ENCODE peak calls at places on chromosomes 13 and 19, in four cellular contexts. Z, H, Q and J are unnamed samples.

GRCh38 chr13:31793246-31793645 is 53.9 kb downstream of the RXFP2 start:
- DNase-seq in Q (peak), H (peak), Z (no peak), J (no peak)

GRCh38 chr19:10364644-10365043 is 15.7 kb downstream of the TYK2 start:
- DNase-seq in Z (no peak), H (no peak), Q (no peak), J (no peak)

GRCh38 chr13:35630551-35631275 is 154.2 kb upstream of the MAB21L1 start:
- DNase-seq in Z (no peak), Q (peak), H (peak), J (peak)

GRCh38 chr19:46617566-46618079 is 7.3 kb downstream of the PTGIR start:
- DNase-seq in Z (peak), H (no peak), Q (no peak), J (no peak)

GRCh38 chr13:58852076-58852475 is 1220.5 kb downstream of the PCDH17 start:
- DNase-seq in H (no peak), Z (no peak), Q (peak), J (no peak)

GRCh38 chr19:524062-524674 is 7.4 kb upstream of the CDC34 start:
- DNase-seq in Z (no peak), Q (no peak), H (peak), J (no peak)

GRCh38 chr13:95641961-95642621 is 2.4 kb downstream of the DZIP1 start:
- DNase-seq in Z (peak), Q (peak), H (peak), J (peak)

GRCh38 chr19:58056861-58057260 is 2.2 kb upstream of the ZNF135 start:
- DNase-seq in H (no peak), Q (no peak), Z (no peak), J (no peak)

GRCh38 chr13:32017449-32017848 is 14.1 kb upstream of the FRY start:
- DNase-seq in Q (no peak), H (no peak), Z (no peak), J (no peak)

GRCh38 chr13:50531917-50532899 is 311.3 kb downstream of the DLEU7 start:
- DNase-seq in Q (peak), Z (no peak), H (peak), J (no peak)

GRCh38 chr19:54017266-54017665 is 25.8 kb downstream of the CACNG6 start:
- DNase-seq in H (peak), Q (peak), Z (no peak), J (no peak)

GRCh38 chr13:47499358-47500150 is 501.5 kb downstream of the SUCLA2 start:
- DNase-seq in H (peak), Q (peak), Z (no peak), J (no peak)

GRCh38 chr19:57664269-57665127 is 4.2 kb upstream of the ZSCAN4 start:
- DNase-seq in Z (no peak), H (peak), Q (peak), J (peak)

DNA sequence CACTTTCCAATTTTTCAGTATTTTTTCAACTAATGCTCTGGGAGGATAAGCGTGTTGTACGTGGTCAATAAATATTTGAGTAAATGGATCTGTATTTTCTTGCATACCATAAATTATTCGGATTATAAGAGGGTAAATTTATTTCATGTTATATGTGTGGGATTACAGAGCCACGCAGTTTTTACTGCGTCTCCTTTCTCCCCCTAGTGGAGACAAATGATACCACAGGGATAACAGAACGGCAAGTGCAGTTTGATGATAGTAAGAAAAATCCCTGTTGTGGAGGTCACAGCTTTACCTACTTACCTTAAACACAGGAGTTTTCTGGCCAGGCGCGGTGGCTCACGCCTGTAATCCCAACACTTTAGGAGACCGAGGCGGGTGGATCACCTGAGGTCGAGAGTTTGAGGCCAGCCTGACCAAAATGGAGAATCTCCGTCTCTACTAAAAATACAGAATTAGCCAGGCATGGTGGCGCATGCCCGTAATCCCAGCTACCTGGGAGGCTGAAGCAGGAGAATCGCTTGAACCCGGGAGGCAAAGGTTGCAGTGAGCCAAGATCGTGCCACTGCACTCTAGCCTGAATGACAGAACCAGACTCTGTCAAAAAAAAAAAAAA is 16.8 kb downstream of the MBD3L2B start:
- DNase-seq in Q (peak), H (no peak), Z (no peak), J (no peak)
- TF ChIP-seq CTCF in Q (peak), H (no peak), Z (peak), J (peak)

DNA sequence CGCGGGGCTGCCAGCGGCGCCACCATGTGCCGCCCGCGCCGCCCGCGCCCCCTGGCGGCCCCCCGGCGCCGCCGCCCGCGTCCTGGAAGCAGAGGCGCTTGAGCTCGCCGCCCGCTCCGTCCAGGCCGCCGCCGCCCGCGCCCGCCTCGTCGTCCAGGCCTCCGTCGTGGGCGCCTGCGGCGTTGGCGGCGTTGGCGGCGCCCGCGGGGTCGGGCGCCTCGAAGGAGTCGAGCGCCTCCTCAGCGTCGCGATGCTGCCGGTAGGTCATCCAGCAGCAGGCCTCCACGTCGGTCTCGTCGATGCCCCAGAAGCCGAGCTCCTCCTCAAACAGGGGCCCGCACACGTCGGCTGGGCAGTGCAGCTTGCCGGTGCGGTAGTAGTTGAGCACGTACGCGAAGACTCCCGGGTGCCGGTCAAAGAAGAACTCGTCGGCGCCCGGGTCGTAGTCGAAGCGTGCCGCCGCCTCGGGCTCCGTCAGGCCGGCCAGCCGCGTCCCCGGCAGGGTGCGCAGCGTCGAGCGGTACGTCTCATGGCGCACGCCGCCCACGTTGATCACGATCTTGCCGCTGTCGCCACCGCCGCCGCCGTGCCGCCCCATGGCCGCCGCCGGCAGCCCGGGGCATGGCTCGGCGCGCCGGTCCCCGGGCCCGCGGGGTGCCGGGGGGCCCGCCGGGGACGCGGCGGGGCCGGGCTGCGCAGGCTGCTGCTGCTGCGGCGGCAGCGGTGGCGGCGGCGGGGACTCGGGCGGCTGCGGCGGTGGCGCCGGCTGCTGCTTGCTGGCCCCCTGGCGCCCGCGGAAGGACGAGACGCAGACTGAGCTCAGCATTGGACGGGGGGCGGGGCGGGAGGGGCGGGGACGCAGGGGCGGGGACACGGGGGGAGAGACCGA is 676 bp downstream of the KCNC3 start:
- DNase-seq in Z (peak), Q (peak), H (peak), J (peak)
- TF ChIP-seq CTCF in Z (no peak), Q (no peak), H (no peak), J (peak)

GRCh38 chr13:77494226-77494625 is 41.3 kb upstream of the SCEL start:
- DNase-seq in H (no peak), Q (no peak), Z (no peak), J (no peak)

GRCh38 chr13:77489566-77490337 is 45.8 kb upstream of the SCEL start:
- DNase-seq in H (no peak), Z (no peak), Q (no peak), J (no peak)

GRCh38 chr13:77492982-77493381 is 42.5 kb upstream of the SCEL start:
- DNase-seq in Z (peak), H (peak), Q (peak), J (peak)
- TF ChIP-seq CTCF in Z (peak), H (peak), Q (peak), J (peak)

DNA sequence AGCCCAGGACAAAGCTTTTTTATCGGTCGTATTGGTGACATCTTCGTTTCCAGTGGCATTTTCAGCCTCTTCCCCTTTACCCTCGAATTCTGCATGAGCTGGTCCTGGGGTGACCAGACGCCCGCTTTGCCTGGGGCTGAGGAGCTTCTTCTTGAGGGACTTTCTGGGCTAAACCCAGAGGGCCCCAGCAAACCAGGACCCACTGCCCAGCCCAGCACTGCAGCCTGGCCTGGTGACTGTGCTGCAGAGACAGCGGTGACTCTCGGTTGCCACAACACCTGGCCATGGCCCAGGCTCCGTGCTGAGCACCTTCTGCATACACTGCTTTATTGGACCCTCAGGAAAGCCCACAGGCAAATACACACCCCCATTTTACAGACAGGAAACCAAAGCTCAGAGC is 21.0 kb downstream of the SPACA7 start:
- DNase-seq in H (no peak), Z (no peak), Q (no peak), J (no peak)
- TF ChIP-seq CTCF in H (no peak), Z (no peak), Q (no peak), J (no peak)